ENCODE peak calls at places on chromosomes 7 and 10, in nine cellular contexts. M, X, U, T, Y, E, Q, Z and V are unnamed samples.

GRCh38 chr7:76129836-76130235 is 71.9 kb upstream of the SRRM3 start:
- DNase-seq in T (no peak), M (no peak), U (no peak), Y (no peak), Z (no peak), Q (no peak), X (no peak), E (no peak), V (no peak)

GRCh38 chr10:103765168-103765567 is 90.2 kb downstream of the SH3PXD2A start:
- DNase-seq in X (no peak), Y (no peak), Q (no peak), T (no peak), E (no peak), U (no peak), Z (peak), M (no peak), V (no peak)

GRCh38 chr7:95059842-95060313 is 152.5 kb downstream of the PPP1R9A start:
- DNase-seq in X (no peak), Q (no peak), E (no peak), M (no peak), T (no peak), U (no peak), Z (no peak), Y (no peak), V (no peak)

GRCh38 chr10:122323941-122324675 is 50.4 kb upstream of the PLEKHA1 start:
- DNase-seq in M (no peak), Z (no peak), X (no peak), U (no peak), Q (no peak), Y (no peak), T (no peak), E (no peak), V (no peak)

GRCh38 chr7:141073641-141074161 is at the start of gene TMEM178B:
- DNase-seq in E (no peak), Y (no peak), M (peak), Z (no peak), U (no peak), T (no peak), X (peak), Q (no peak), V (no peak)

GRCh38 chr7:149248777-149249176 is 9.3 kb downstream of the ZNF212 start:
- DNase-seq in T (no peak), X (no peak), U (no peak), M (no peak), Q (no peak), E (no peak), Z (no peak), Y (no peak), V (no peak)

GRCh38 chr7:19984231-19984632 is 210.8 kb upstream of the TMEM196 start:
- DNase-seq in Y (peak), Z (no peak), T (no peak), E (no peak), U (no peak), M (no peak), Q (no peak), X (peak), V (no peak)

GRCh38 chr7:14902589-14902963 is at the start of gene DGKB:
- DNase-seq in X (no peak), M (peak), U (peak), T (no peak), Y (no peak), Q (no peak), Z (peak), E (no peak), V (no peak)

GRCh38 chr10:101047961-101048892 is 13.6 kb upstream of the KAZALD1 start:
- DNase-seq in E (no peak), Y (no peak), U (no peak), M (no peak), X (peak), Z (no peak), T (no peak), Q (no peak), V (no peak)

GRCh38 chr10:60572511-60573194 is 183.0 kb upstream of the ANK3 start:
- DNase-seq in E (no peak), X (peak), M (peak), T (peak), Q (peak), Z (peak), Y (no peak), U (no peak), V (no peak)

GRCh38 chr7:1939434-1940401 is 269.6 kb downstream of the ELFN1 start:
- DNase-seq in M (no peak), U (peak), Q (peak), X (peak), Y (peak), E (no peak), Z (no peak), T (no peak), V (peak)

GRCh38 chr10:80460399-80461207 is 6.5 kb downstream of the TSPAN14 start:
- DNase-seq in U (no peak), Z (no peak), Q (peak), M (no peak), T (peak), E (peak), X (peak), Y (peak), V (peak)

GRCh38 chr7:90383422-90383821 is 19.8 kb upstream of the CLDN12 start:
- DNase-seq in Q (no peak), E (no peak), Y (no peak), Z (no peak), M (no peak), U (no peak), X (no peak), T (no peak), V (no peak)

GRCh38 chr7:48296976-48297375 is 125.7 kb downstream of the ABCA13 start:
- DNase-seq in M (no peak), Q (no peak), Y (no peak), T (no peak), E (no peak), X (no peak), U (no peak), Z (no peak), V (no peak)

GRCh38 chr7:78254397-78255055 is 456.0 kb downstream of the PHTF2 start:
- DNase-seq in T (no peak), Z (no peak), U (no peak), M (no peak), E (no peak), X (no peak), Q (no peak), Y (no peak), V (no peak)

GRCh38 chr10:60388709-60389241 is 900 bp downstream of the ANK3 start:
- DNase-seq in T (no peak), E (no peak), Y (no peak), U (no peak), Q (no peak), M (no peak), X (no peak), Z (no peak), V (no peak)

GRCh38 chr10:84938117-84938905 is 609.9 kb downstream of the CCSER2 start:
- DNase-seq in Z (no peak), T (no peak), Q (no peak), U (no peak), Y (no peak), E (peak), X (no peak), M (no peak), V (no peak)

GRCh38 chr10:102632394-102633062 is 11.8 kb upstream of the TRIM8 start:
- DNase-seq in M (no peak), U (peak), X (peak), Z (no peak), Y (no peak), E (no peak), Q (peak), T (no peak), V (peak)

GRCh38 chr7:36128448-36129047 is 24.5 kb upstream of the EEPD1 start:
- DNase-seq in M (peak), Y (peak), E (peak), Q (peak), Z (peak), T (peak), X (peak), U (peak), V (no peak)

GRCh38 chr7:44377681-44378421 is 52.5 kb upstream of the CAMK2B start:
- DNase-seq in T (no peak), M (no peak), E (peak), Q (no peak), Z (no peak), Y (no peak), X (no peak), U (no peak), V (peak)

GRCh38 chr10:58399410-58399809 is 14.2 kb downstream of the TFAM start:
- DNase-seq in Q (no peak), Z (no peak), E (no peak), U (no peak), X (no peak), Y (no peak), T (no peak), M (no peak), V (no peak)

GRCh38 chr10:66283064-66283463 is 642.8 kb upstream of the LRRTM3 start:
- DNase-seq in U (no peak), Y (no peak), Q (no peak), X (no peak), Z (no peak), T (no peak), E (no peak), M (no peak), V (no peak)

GRCh38 chr10:66281327-66281726 is 644.5 kb upstream of the LRRTM3 start:
- DNase-seq in Z (no peak), Y (no peak), M (no peak), U (no peak), E (no peak), X (no peak), T (no peak), Q (no peak), V (no peak)

GRCh38 chr10:66273966-66274519 is 651.8 kb upstream of the LRRTM3 start:
- DNase-seq in T (no peak), Y (no peak), Z (no peak), M (no peak), X (no peak), E (no peak), U (no peak), Q (no peak), V (no peak)

DNA sequence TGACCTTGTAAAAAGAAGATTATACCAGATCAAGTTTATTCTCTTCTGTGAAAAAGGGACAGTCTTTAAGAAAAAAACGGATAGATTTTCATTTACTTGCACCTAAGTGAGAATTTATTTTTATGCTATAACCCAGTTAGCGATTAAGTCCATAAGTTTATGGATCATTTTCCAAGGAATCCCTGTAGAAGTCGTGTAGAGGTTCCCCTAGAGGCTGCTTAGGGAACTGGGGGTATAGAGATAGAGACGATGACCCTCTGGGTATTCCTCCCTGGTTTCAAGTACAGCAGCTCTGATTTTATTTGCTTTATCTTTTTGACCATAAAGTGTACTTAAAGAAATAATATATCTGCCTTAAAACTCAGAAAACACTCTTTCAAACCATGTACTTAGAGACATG is 648.4 kb upstream of the LRRTM3 start:
- DNase-seq in E (no peak), Z (no peak), T (no peak), M (no peak), Q (no peak), X (no peak), U (no peak), Y (no peak), V (no peak)
- TF ChIP-seq CTCF in E (no peak), Z (peak), T (no peak), M (no peak), Q (no peak), X (no peak), U (no peak), Y (no peak), V (no peak)

DNA sequence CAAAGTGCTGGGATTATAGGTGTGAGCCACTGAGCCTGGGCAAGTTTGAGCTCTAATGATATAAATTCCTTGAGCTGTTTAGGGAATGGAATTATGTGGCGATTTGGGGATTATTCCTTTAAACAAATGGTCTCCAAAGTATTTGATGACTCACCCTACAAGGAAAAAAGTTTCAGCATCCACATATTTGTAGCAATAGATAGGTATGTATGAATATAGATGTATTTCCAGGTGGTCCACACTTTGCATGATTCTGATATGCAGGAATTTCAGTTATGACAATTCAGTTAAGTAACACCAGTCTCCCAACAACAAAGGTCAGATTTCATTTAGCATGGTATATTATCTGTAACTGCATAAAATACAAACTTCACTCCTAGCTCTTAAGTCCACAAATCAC is 92.2 kb downstream of the ZNF248 start:
- DNase-seq in M (no peak), T (no peak), X (no peak), Y (no peak), Q (no peak), U (no peak), Z (no peak), E (no peak), V (no peak)
- H3K27ac ChIP-seq in M (no peak), T (no peak), X (no peak), Y (no peak), Q (no peak), U (no peak), Z (no peak), E (no peak), V (no peak)

GRCh38 chr10:124745257-124745656 is 1.1 kb upstream of the FAM53B start:
- DNase-seq in T (no peak), U (no peak), X (no peak), Z (no peak), Y (no peak), Q (no peak), E (no peak), M (no peak), V (no peak)

GRCh38 chr10:124745678-124746077 is 1.5 kb upstream of the FAM53B start:
- DNase-seq in U (no peak), X (no peak), Z (peak), T (no peak), Q (no peak), E (no peak), Y (peak), M (no peak), V (peak)

GRCh38 chr10:124744688-124745055 is 494 bp upstream of the FAM53B start:
- DNase-seq in Y (no peak), Q (no peak), Z (peak), M (no peak), X (no peak), U (no peak), T (no peak), E (no peak), V (no peak)

GRCh38 chr10:124743188-124744046 is 761 bp downstream of the FAM53B start:
- DNase-seq in X (peak), U (peak), Z (peak), T (peak), M (no peak), Y (peak), E (no peak), Q (peak), V (no peak)

DNA sequence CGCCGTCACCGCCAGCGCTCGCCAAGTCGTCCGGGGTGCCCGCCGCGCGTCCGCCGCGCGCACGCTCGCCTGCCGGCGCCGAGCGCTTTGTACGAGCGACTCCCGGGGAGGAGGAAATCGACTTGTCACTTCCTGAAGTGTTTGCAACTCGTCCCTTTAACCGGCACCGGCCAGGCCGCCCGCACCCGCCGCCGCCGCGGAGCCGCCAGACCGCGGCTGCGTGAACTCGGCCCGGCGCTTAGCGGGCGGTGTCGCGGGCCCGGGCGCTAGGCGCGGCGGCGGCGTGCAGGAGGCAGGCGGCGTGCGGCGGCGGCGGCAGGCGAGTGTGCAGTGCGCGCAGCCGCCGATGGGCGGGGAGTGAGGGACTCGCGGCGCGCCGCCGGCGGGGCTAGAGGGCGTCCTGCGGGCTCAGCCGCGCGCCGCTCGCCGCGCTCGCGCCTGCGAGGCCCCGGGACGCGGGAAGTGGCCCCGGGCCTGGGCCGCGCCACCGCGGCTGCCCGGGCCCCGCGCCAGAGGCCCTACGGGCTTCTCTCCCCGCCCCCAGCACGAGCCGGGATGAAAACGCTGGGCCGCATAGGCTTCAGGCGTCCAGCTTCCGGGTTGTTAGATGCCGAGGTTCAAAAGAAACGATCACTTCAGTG is at the start of gene FAM53B:
- DNase-seq in X (peak), E (peak), U (peak), Q (peak), Z (peak), Y (peak), T (peak), M (peak), V (peak)
- TF ChIP-seq CTCF in X (peak), E (no peak), U (peak), Q (peak), Z (no peak), Y (no peak), T (no peak), M (no peak), V (no peak)

DNA sequence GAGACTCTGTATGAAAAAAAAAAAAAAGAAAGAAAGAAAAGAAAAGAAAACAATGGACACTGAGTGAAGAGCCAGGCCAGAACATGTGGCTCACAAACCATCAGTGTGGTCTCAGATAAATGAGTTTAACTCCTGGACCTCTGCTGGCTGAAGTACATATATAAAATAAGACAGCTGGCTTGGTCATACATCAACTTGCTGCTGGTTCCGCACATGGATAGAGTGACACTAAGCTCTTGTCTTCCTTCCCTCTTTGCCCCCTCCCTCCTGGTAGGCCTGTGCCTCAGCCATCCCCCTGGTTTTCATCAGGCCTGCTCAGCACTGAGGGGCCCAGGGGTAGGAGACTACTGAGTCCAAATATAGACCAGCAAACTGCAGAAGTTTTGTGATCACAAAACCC is 58.1 kb upstream of the DGKI start:
- DNase-seq in E (no peak), M (no peak), U (no peak), Z (no peak), Y (peak), T (no peak), Q (no peak), X (no peak), V (no peak)
- H3K27ac ChIP-seq in E (no peak), M (no peak), U (no peak), Z (no peak), Y (no peak), T (no peak), Q (no peak), X (no peak), V (no peak)